ENCODE peak calls at places on chromosomes 1 and 21, in seven cellular contexts. F is cardiac muscle cell, R is ovary, Q is HL-60, C is left ventricle myocardium inferior, U is foreskin fibroblast, X is psoas muscle. O is an unnamed sample.

GRCh38 chr1:207030522-207031009 is 2.0 kb downstream of the C1orf116 start:
- DNase-seq in F (no peak), R (no peak), Q (no peak), C (no peak), U (no peak), X (no peak), O (no peak)

GRCh38 chr1:206700445-206701036 is 15.8 kb downstream of the MAPKAPK2 start:
- DNase-seq in F (peak), R (no peak), Q (no peak), C (no peak), U (no peak), X (peak), O (no peak)

GRCh38 chr1:16122361-16122881 is 33.4 kb downstream of the EPHA2 start:
- DNase-seq in F (peak), R (no peak), Q (no peak), C (no peak), U (peak), X (peak), O (no peak)

GRCh38 chr1:1021860-1022259 is 1.9 kb downstream of the AGRN start:
- DNase-seq in F (no peak), R (no peak), Q (no peak), C (no peak), U (no peak), X (no peak), O (no peak)

GRCh38 chr1:175045519-175045918 is 22.1 kb upstream of the TNN start:
- DNase-seq in F (no peak), R (no peak), Q (no peak), C (no peak), U (no peak), X (no peak), O (no peak)

GRCh38 chr1:178382372-178382771 is 114.4 kb downstream of the CLEC20A start:
- DNase-seq in F (no peak), R (no peak), Q (no peak), C (no peak), U (no peak), X (no peak), O (no peak)

GRCh38 chr1:50976890-50977574 is 7.0 kb downstream of the CDKN2C start:
- DNase-seq in F (peak), R (peak), Q (peak), C (no peak), U (peak), X (peak), O (no peak)

GRCh38 chr1:8205771-8206170 is 112.1 kb upstream of the SLC45A1 start:
- DNase-seq in F (peak), R (no peak), Q (no peak), C (no peak), U (no peak), X (no peak), O (no peak)

GRCh38 chr1:53590581-53591515 is 131.6 kb downstream of the DMRTB1 start:
- DNase-seq in F (peak), R (peak), Q (no peak), C (no peak), U (no peak), X (no peak), O (no peak)

GRCh38 chr1:85911742-85912141 is 203.5 kb upstream of the ZNHIT6 start:
- DNase-seq in F (peak), R (no peak), Q (no peak), C (no peak), U (no peak), X (no peak), O (no peak)

GRCh38 chr1:208257326-208257725 is 13.1 kb upstream of the PLXNA2 start:
- DNase-seq in F (no peak), R (no peak), Q (no peak), C (no peak), U (no peak), X (no peak), O (no peak)

GRCh38 chr1:158248122-158248521 is 6.1 kb upstream of the CD1A start:
- DNase-seq in F (no peak), R (no peak), Q (peak), C (no peak), U (no peak), X (no peak), O (no peak)

DNA sequence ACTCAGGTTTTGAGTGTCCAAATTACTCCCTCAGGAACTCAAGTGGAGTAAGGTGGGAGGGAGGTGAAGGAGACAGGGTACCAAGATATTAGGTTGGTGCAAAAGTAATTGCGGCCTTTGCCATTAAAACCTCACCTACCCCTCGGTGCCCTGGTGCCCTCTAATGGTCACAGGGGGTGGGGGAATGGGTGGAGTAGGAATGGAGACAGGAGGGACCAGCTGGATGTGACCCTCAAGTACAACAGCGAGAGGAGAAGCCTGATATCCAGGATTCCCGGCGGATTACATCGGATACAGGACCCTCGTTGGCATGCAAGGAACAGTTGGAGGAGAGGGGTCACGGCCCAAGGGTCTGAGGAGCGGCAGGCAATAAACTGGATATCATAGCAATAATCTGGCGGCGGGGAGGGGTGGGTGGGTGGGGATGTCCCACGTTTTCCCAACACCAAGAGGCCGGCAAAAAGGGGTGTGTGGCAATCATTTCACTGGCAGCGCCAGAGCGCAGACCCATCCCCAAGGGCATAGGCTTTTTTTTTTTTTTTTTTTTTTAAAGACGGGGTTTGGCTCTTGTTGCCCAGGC is 4.3 kb upstream of the ZBTB7B start:
- DNase-seq in F (no peak), R (no peak), Q (no peak), C (no peak), U (no peak), X (peak), O (no peak)
- H3K4me3 ChIP-seq in F (no peak), R (no peak), Q (no peak), C (no peak), U (no peak), X (no peak), O (no peak)

GRCh38 chr1:227396539-227397355 is 78.5 kb upstream of the CDC42BPA start:
- DNase-seq in F (peak), R (no peak), Q (no peak), C (no peak), U (no peak), X (no peak), O (no peak)
- TF ChIP-seq CTCF in F (no peak), R (no peak), Q (no peak), C (no peak), U (no peak), X (no peak), O (no peak)

GRCh38 chr1:201282931-201283829 is at the start of gene PKP1:
- DNase-seq in F (peak), R (no peak), Q (no peak), C (no peak), U (peak), X (peak), O (no peak)
- H3K4me3 ChIP-seq in F (no peak), R (no peak), Q (no peak), C (peak), U (peak), X (peak), O (peak)

GRCh38 chr1:243483084-243483845 is 227.4 kb downstream of the SDCCAG8 start:
- DNase-seq in F (no peak), R (no peak), Q (no peak), C (no peak), U (no peak), X (no peak), O (no peak)
- TF ChIP-seq CTCF in F (peak), R (no peak), Q (no peak), C (peak), U (no peak), X (no peak), O (peak)

DNA sequence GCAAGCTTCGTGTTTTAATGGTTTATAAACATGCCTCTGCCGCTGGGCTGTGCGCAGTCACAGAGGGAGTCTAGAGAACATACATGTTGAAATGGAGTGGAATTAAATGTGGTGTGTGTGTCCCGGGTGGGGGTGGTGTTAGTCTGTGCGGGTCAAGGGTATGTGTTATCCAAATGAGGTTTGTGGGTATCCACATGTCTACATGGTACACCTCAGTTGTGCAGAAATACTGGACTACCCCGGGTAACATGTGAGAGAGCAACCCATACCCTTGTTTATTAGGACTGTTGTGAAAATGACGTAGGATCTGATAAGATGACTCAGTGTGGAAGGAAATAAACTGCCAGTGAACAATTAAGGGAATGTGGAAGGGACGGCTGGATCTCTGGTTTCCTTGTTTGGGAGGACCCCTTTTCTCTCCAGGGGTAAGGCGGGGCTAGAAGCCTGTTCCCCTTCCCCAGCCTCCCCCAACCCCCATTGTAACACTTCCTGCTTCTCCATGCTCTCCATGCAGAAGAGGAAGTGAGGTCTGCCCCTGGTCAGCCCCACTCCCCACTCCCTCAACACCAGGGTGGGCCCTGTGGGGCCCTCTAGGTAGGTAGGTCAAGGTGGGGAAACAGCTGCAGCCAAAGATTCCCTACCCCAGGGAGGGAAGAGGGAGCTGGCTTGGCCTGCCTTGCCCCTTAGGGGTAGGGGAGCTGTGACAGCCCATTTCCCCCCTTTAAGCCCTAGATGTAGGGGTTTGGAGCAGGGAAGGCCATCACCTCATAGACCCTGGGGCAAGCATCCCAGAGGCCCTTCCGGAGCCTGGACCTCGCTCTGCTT is 690 bp downstream of the EPS8L3 start:
- DNase-seq in F (peak), R (peak), Q (peak), C (peak), U (peak), X (peak), O (peak)
- H3K4me3 ChIP-seq in F (no peak), R (peak), Q (no peak), C (no peak), U (no peak), X (no peak), O (no peak)

GRCh38 chr1:6105218-6105679 is 59.6 kb downstream of the KCNAB2 start:
- DNase-seq in F (no peak), R (no peak), Q (peak), C (no peak), U (no peak), X (peak), O (no peak)
- TF ChIP-seq CTCF in F (no peak), R (no peak), Q (no peak), C (no peak), U (no peak), X (no peak), O (no peak)

DNA sequence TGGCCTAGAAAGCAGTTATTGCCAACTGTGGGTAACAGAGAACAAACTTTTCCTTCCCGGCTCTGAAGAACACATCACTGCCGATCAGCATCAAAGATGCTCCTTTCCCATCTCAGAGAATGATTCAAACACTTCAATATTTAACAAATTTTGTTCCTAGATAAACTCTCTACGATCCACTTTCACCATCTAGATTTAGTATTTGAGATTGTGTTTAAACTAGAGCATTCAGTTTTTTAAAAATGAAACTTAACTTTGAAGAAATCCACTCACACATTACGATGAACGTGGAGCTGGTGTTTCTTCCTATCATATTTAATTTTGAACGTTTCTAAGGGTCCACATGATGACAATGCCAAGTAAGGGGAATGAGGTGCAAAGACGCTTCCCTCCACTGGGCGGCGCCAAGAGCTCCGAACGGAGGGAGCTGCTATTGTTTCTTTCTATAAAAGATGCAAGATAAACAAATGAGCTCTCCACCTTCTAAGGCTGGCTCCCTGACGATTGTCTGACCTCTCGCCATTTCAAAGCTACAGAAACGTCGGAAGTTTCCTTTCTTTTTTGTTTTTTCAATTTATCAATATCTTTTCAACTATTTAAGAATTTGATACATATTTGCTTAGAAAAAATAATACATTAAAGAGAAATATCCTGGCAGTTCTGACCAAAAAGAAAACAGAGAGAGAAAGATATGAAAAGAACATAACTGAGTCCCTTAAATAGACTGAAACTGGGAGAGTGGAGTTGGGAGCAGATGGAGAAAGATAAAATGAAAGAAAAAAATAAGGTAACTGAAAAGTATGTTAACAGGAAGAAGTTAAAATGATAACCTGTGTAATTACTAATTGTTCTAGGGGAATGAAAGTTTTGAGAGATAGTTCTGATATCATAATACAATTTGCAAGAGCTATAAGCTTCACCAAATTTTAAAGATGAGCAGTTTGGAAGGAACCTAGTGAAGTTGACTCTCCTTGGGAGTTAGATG is 4.4 kb upstream of the BARHL2 start:
- DNase-seq in F (peak), R (no peak), Q (peak), C (no peak), U (peak), X (no peak), O (no peak)
- H3K4me3 ChIP-seq in F (no peak), R (no peak), Q (no peak), C (no peak), U (no peak), X (no peak), O (no peak)

DNA sequence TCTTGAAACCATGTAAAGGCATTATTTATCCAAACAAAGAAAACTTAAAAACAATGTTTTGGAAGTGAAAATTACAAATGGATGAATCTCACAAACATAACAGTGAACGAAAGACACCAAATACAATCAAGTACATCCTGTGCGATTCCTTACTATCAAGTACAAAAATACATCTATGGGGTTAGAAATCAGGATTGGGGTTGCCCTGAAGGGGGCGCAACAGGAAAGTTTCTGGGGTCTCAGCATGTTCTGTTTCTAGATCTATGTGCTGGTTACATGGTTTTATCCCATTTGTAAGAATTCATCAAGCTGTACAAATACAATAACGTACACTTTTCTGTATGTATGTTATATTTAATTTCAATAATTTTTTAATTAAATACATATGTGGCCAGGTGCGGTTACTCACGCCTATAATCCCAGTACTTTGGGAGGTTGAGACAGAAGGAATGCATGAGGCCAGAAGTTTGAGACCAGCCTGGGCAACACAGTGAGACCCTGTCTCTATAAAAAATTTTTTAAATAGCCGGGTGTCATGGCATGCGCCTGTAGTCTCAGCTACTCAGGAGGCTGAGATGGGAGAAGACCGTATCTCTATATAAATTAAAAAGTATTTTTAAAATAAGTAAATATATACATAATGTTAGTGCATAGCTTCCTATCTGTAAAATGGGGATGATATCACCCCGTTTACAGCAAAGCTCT is 121.5 kb upstream of the SOD1 start:
- DNase-seq in F (no peak), R (no peak), Q (no peak), C (no peak), U (no peak), X (no peak), O (no peak)
- TF ChIP-seq CTCF in F (peak), R (no peak), Q (no peak), C (no peak), U (no peak), X (no peak), O (peak)

GRCh38 chr1:246072456-246072855 is 434.6 kb downstream of the SMYD3 start:
- DNase-seq in F (no peak), R (no peak), Q (no peak), C (no peak), U (no peak), X (no peak), O (no peak)
- H3K4me3 ChIP-seq in F (no peak), R (no peak), Q (no peak), C (no peak), U (no peak), X (no peak), O (no peak)